ENCODE peak calls at places on chromosomes 3 and 15, in four cellular contexts. X is GM13977, L is fibroblast of mammary gland, D is stomach. N is an unnamed sample.

GRCh38 chr15:72559781-72560180 is 85.7 kb downstream of the ARIH1 start:
- DNase-seq in X (no peak), L (peak; percentile 10), D (no peak), N (no peak)

GRCh38 chr3:34013818-34014576 is 215.6 kb downstream of the PDCD6IP start:
- DNase-seq in X (no peak), L (no peak), D (no peak), N (no peak)

GRCh38 chr3:9270704-9271103 is 21.3 kb upstream of the SRGAP3 start:
- DNase-seq in X (no peak), L (no peak), D (no peak), N (no peak)

GRCh38 chr3:59575113-59576001 is 525.5 kb upstream of the CFAP20DC start:
- DNase-seq in X (peak; percentile 61), L (peak; percentile 71), D (peak; percentile 93), N (peak; percentile 92)

GRCh38 chr3:122004123-122004522 is 17.9 kb downstream of the ILDR1 start:
- DNase-seq in X (no peak), L (no peak), D (no peak), N (no peak)

GRCh38 chr3:70822777-70823176 is 510.3 kb upstream of the MDFIC2 start:
- DNase-seq in X (no peak), L (no peak), D (no peak), N (no peak)

GRCh38 chr3:114550155-114550554 is 256.3 kb downstream of the TIGIT start:
- DNase-seq in X (no peak), L (peak; percentile 28), D (no peak), N (no peak)

GRCh38 chr3:112032377-112032776 is 2.2 kb upstream of the TMPRSS7 start:
- DNase-seq in X (no peak), L (no peak), D (no peak), N (no peak)

GRCh38 chr3:61789861-61790260 is 228.5 kb downstream of the PTPRG start:
- DNase-seq in X (no peak), L (no peak), D (no peak), N (no peak)

GRCh38 chr3:72041531-72041930 is 256.6 kb upstream of the PROK2 start:
- DNase-seq in X (no peak), L (peak; percentile 70), D (no peak), N (no peak)

GRCh38 chr3:183592820-183593219 is 37.3 kb upstream of the KLHL6 start:
- DNase-seq in X (no peak), L (no peak), D (no peak), N (peak; percentile 24)

GRCh38 chr3:123658118-123658859 is 73.4 kb upstream of the HACD2 start:
- DNase-seq in X (no peak), L (peak; percentile 89), D (peak; percentile 61), N (no peak)

GRCh38 chr3:66256806-66257205 is 36.0 kb downstream of the SLC25A26 start:
- DNase-seq in X (no peak), L (peak; percentile 15), D (no peak), N (no peak)

GRCh38 chr3:186286114-186286513 is 75.9 kb downstream of the DGKG start:
- DNase-seq in X (no peak), L (peak; percentile 54), D (no peak), N (no peak)

GRCh38 chr3:133277813-133278212 is 122.0 kb upstream of the BFSP2 start:
- DNase-seq in X (no peak), L (no peak), D (no peak), N (no peak)

GRCh38 chr3:82259994-82260393 is 498.5 kb upstream of the GBE1 start:
- DNase-seq in X (no peak), L (no peak), D (no peak), N (no peak)

GRCh38 chr3:195811756-195812155 is at the start of gene MUC4:
- DNase-seq in X (no peak), L (no peak), D (no peak), N (no peak)

GRCh38 chr15:74336061-74337005 is 31.1 kb downstream of the CYP11A1 start:
- DNase-seq in X (no peak), L (peak; percentile 70), D (no peak), N (no peak)

GRCh38 chr3:44439499-44440295 is 37.8 kb downstream of the ZNF445 start:
- DNase-seq in X (peak; percentile 78), L (peak; percentile 87), D (peak; percentile 72), N (peak; percentile 93)

GRCh38 chr15:63348392-63348791 is 33.3 kb downstream of the CA12 start:
- DNase-seq in X (no peak), L (peak; percentile 56), D (peak; percentile 84), N (no peak)

GRCh38 chr3:24088782-24089181 is 143.7 kb downstream of the NR1D2 start:
- DNase-seq in X (peak; percentile 40), L (peak; percentile 57), D (no peak), N (no peak)

GRCh38 chr3:159273608-159274007 is 471.8 kb downstream of the MFSD1 start:
- DNase-seq in X (no peak), L (peak; percentile 55), D (no peak), N (peak; percentile 21)

GRCh38 chr15:97248376-97248775 is 712.1 kb upstream of the ARRDC4 start:
- DNase-seq in X (no peak), L (no peak), D (no peak), N (no peak)
- TF ChIP-seq CTCF in X (no peak), L (no peak), D (no peak), N (no peak)

GRCh38 chr3:56260262-56260661 is 208.0 kb downstream of the ERC2 start:
- DNase-seq in X (no peak), L (no peak), D (no peak), N (no peak)
- TF ChIP-seq CTCF in X (no peak), L (no peak), D (no peak), N (no peak)

GRCh38 chr15:38682861-38683260 is 118.2 kb upstream of the RASGRP1 start:
- DNase-seq in X (no peak), L (no peak), D (no peak), N (no peak)

GRCh38 chr15:38684461-38685000 is 119.9 kb upstream of the RASGRP1 start:
- DNase-seq in X (no peak), L (no peak), D (no peak), N (no peak)

GRCh38 chr15:38682363-38682762 is 117.7 kb upstream of the RASGRP1 start:
- DNase-seq in X (no peak), L (no peak), D (no peak), N (no peak)

GRCh38 chr15:38685686-38686339 is 121.2 kb upstream of the RASGRP1 start:
- DNase-seq in X (no peak), L (no peak), D (no peak), N (peak; percentile 60)

DNA sequence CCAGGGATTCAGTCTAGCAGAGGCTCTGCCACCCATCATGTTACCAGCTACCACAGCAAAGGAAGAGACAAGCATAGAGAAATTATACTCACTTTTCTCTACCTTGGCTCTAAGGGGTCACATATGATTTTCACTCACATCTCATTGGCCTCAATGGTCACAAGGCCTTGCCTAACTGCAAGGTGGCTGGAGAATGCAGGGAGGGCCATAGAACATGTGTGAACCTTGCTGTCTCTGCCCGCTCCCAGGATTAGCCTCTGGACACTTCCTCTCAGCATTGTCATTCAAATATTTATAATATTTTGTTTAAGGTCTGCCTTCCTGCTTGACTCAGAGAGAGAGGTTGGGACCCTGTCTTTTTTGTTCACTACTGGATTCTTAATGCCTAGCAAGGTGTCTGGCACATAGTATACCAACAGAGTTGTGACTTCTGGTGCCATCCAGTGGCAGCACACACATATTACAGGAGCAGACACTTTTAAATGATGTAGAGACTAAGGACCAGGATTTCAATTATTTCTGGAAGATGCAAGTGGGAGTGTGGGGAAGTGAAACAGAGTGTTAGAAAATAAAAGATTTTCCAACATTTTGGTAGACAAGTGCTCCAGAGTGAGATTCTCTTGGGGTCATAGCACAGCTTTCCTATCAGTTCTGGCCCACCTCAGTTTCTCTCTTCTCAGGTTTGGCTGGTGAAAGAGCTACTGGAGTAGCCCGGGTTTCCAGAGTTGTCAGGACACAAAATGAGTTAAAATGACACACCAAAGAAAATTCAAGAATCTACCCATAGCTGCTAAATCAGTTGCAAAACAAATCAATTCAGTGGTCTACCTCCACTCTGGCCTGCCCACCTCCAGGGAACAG is 119.0 kb upstream of the RASGRP1 start:
- DNase-seq in X (peak; percentile 30), L (peak; percentile 52), D (peak; percentile 61), N (peak; percentile 85)
- TF ChIP-seq CTCF in X (peak; percentile 86), L (peak; percentile 87), D (peak; percentile 63), N (peak; percentile 90)

DNA sequence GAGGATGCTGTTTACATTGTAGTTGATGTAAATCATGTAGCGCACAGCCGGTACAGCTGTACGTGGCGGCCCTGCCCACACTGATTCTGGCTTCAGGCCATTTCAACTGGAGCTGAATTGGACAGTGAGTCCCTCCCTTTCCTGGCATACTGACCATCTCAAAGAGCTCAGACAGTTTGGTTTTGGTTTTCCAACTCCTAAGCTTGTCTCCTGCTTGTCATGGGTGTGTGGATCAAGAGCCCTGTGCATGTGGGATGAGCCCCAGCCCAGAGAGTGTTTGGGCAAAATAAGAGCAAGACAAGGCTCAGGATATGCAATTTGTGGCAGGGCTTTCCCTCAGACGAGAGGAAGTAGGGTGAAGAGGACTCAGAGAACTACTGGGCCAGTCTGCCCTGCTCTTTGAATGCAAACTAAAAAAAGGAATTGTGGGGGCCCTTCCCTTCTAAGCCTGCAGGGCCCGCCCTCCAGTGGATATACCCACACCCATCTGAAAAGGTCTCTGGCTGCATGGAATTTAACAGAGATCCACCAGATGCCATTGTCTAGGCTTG is 13.3 kb downstream of the ITGA11 start:
- DNase-seq in X (no peak), L (peak; percentile 65), D (peak; percentile 53), N (no peak)
- TF ChIP-seq CTCF in X (no peak), L (no peak), D (no peak), N (no peak)

GRCh38 chr15:58115692-58116091 is 22.5 kb upstream of the AQP9 start:
- DNase-seq in X (no peak), L (peak; percentile 48), D (no peak), N (no peak)
- TF ChIP-seq CTCF in X (no peak), L (peak; percentile 53), D (no peak), N (no peak)

GRCh38 chr3:45575491-45575923 is 19.0 kb upstream of the LIMD1 start:
- DNase-seq in X (no peak), L (no peak), D (no peak), N (no peak)

GRCh38 chr3:45583021-45583851 is 11.3 kb upstream of the LIMD1 start:
- DNase-seq in X (no peak), L (peak; percentile 55), D (no peak), N (no peak)

GRCh38 chr3:45579251-45579650 is 15.3 kb upstream of the LIMD1 start:
- DNase-seq in X (no peak), L (no peak), D (no peak), N (no peak)

GRCh38 chr3:45582407-45582806 is 12.1 kb upstream of the LIMD1 start:
- DNase-seq in X (no peak), L (peak; percentile 76), D (no peak), N (no peak)

GRCh38 chr3:45580142-45580541 is 14.4 kb upstream of the LIMD1 start:
- DNase-seq in X (no peak), L (no peak), D (no peak), N (no peak)
- TF ChIP-seq CTCF in X (no peak), L (no peak), D (no peak), N (no peak)